ENCODE peak calls at places on chromosomes 1 and 21, in six cellular contexts. One of them, this sample, is unnamed.
A peak's percentile ranks its signal among the peaks of the same experiment; 100 is the strongest.

GRCh38 chr1:227253065-227253464 is 65.2 kb downstream of the CDC42BPA start:
- DNase-seq in GM12878: no peak
- DNase-seq in A549: no peak
- DNase-seq in K562: no peak
- DNase-seq in H1: no peak
- DNase-seq in HepG2: no peak
- DNase-seq in this sample: no peak

GRCh38 chr1:38670544-38671122 is 188.9 kb downstream of the RRAGC start:
- DNase-seq in HepG2: no peak
- DNase-seq in H1: no peak
- DNase-seq in A549: no peak
- DNase-seq in GM12878: no peak
- DNase-seq in K562: no peak
- DNase-seq in this sample: no peak

GRCh38 chr1:30335997-30336390 is 387.4 kb downstream of the MATN1 start:
- DNase-seq in HepG2: no peak
- DNase-seq in H1: no peak
- DNase-seq in A549: no peak
- DNase-seq in K562: no peak
- DNase-seq in GM12878: no peak
- DNase-seq in this sample: no peak

GRCh38 chr21:44867999-44868700 is 5.3 kb downstream of the PTTG1IP start:
- DNase-seq in HepG2: no peak
- DNase-seq in K562: no peak
- DNase-seq in H1: no peak
- DNase-seq in A549: no peak
- DNase-seq in GM12878: no peak
- DNase-seq in this sample: no peak

GRCh38 chr1:151534662-151535278 is 5.3 kb upstream of the TUFT1 start:
- DNase-seq in H1: no peak
- DNase-seq in GM12878: no peak
- DNase-seq in A549: peak; percentile 77
- DNase-seq in K562: peak; percentile 80
- DNase-seq in HepG2: peak; percentile 53
- DNase-seq in this sample: peak; percentile 81

GRCh38 chr1:150106331-150106730 is 38.8 kb downstream of the VPS45 start:
- DNase-seq in A549: no peak
- DNase-seq in GM12878: no peak
- DNase-seq in K562: no peak
- DNase-seq in H1: no peak
- DNase-seq in HepG2: no peak
- DNase-seq in this sample: no peak

GRCh38 chr1:113793878-113794834 is 18.1 kb downstream of the RSBN1 start:
- DNase-seq in H1: no peak
- DNase-seq in K562: no peak
- DNase-seq in HepG2: no peak
- DNase-seq in A549: peak; percentile 13
- DNase-seq in GM12878: no peak
- DNase-seq in this sample: no peak

GRCh38 chr1:182367928-182368327 is 23.7 kb downstream of the GLUL start:
- DNase-seq in A549: no peak
- DNase-seq in HepG2: no peak
- DNase-seq in GM12878: no peak
- DNase-seq in K562: no peak
- DNase-seq in H1: no peak
- DNase-seq in this sample: no peak

GRCh38 chr1:172745014-172745413 is 86.1 kb downstream of the FASLG start:
- DNase-seq in GM12878: peak; percentile 79
- DNase-seq in A549: peak; percentile 79
- DNase-seq in K562: peak; percentile 37
- DNase-seq in H1: no peak
- DNase-seq in HepG2: peak; percentile 52
- DNase-seq in this sample: peak; percentile 22

GRCh38 chr1:71964188-71964587 is 318.2 kb downstream of the NEGR1 start:
- DNase-seq in K562: no peak
- DNase-seq in GM12878: no peak
- DNase-seq in A549: no peak
- DNase-seq in HepG2: no peak
- DNase-seq in H1: peak; percentile 7
- DNase-seq in this sample: no peak

GRCh38 chr1:18537386-18538306 is 56.9 kb downstream of the KLHDC7A start:
- DNase-seq in HepG2: no peak
- DNase-seq in A549: no peak
- DNase-seq in GM12878: no peak
- DNase-seq in K562: no peak
- DNase-seq in H1: no peak
- DNase-seq in this sample: no peak

GRCh38 chr1:28602536-28603439 is 10.7 kb downstream of the RAB42 start:
- DNase-seq in A549: peak; percentile 70
- DNase-seq in GM12878: no peak
- DNase-seq in HepG2: peak; percentile 81
- DNase-seq in H1: no peak
- DNase-seq in K562: peak; percentile 68
- DNase-seq in this sample: peak; percentile 80

DNA sequence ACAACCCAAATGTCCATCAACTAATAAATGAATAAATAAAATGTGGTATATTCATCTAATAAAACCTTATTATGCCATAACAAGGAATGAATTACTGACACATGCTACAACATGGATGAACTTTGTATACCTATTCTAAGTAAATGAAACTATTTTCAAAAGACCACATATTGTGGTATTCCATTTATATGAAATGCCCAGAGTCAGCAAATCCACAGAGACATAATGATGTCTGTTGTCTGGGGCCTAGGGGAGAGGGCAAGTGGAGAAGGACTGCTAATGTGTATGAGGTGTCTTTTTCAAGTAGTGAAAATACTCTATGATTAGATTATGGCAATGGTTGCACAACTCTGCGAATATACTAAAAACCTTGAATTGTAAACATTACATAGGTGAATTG is 464.1 kb downstream of the NUF2 start:
- DNase-seq in HepG2: no peak
- DNase-seq in GM12878: no peak
- DNase-seq in H1: no peak
- DNase-seq in A549: no peak
- DNase-seq in K562: no peak
- DNase-seq in this sample: no peak
- H3K4me2 ChIP-seq in HepG2: no peak overlapping the region
- H3K4me2 ChIP-seq in GM12878: no peak overlapping the region
- H3K4me2 ChIP-seq in H1: no peak overlapping the region
- H3K4me2 ChIP-seq in A549: no peak overlapping the region
- H3K4me2 ChIP-seq in K562: no peak overlapping the region
- H3K4me2 ChIP-seq in this sample: no peak overlapping the region

DNA sequence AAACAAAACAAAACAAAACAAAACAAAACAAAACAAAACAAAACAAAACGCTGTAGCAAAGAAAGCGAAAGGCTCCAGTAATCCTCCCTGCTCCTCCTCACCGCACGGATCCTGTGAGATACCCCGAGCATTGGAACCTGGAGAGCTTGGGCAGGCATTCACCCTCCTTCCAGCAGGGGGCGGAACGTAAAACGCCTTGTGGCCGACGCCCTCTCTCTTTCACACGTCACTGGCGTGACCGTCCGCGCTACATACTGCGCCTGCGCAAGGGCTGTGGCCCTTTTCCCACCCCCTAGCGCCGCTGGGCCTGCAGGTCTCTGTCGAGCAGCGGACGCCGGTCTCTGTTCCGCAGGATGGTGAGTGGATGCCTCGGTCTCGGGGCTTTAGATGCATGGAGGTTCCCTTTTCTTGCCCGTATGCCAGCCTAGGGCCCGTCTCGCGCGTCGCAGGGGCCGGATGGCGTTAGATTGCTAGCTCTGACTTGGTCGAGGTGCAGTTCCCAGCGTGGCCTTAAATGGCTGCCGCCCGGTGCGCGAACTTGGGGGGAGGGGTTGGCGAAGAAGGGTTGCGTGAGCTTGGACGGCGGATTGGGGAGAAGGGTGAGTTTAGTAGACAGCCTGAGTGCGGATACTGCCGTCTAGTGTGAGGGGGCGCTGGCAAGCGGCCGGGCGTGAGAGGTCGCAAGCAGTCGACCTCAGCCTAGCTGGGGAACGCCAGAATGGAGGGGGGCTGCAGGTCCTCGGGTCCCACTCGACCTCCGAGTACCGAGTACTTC is at the start of gene RPL5:
- DNase-seq in A549: peak; percentile 97
- DNase-seq in HepG2: peak; percentile 94
- DNase-seq in GM12878: peak; percentile 96
- DNase-seq in H1: peak; percentile 95
- DNase-seq in K562: peak; percentile 96
- DNase-seq in this sample: peak; percentile 95
- TF ChIP-seq EP300 in A549: no peak
- TF ChIP-seq EP300 in HepG2: peak; percentile 32
- TF ChIP-seq EP300 in GM12878: peak; percentile 29
- TF ChIP-seq EP300 in H1: no peak
- TF ChIP-seq EP300 in K562: peak; percentile 48
- TF ChIP-seq EP300 in this sample: no peak

DNA sequence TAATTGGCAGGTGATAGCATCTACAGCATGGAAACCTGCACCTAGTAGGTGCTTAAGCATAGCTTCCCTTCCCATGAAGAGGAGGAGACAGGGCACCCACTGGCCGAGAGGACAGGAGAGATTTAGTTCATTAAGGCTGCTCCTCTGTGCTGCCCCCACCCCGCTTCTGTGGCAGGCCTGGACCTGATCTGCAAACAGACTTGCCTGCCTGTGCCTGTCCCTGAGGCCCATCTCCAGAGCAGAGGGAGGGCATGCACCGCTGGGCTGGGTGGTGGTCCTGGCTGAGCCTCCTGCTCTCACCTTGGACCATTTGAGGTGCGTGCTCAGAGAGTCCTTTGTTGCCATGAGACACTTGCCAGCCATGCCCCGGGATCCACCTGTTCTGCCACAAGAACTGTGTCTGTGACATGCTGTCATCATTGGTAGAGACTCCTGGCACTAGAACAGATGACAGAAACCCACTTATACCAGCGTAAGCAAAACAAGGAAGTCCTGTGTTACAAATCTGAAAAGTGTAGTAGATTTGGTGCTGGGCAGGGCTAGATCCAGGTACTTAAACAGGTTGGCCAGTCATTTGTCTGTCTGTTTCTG is 55.5 kb downstream of the PTPRF start:
- DNase-seq in HepG2: no peak
- DNase-seq in GM12878: no peak
- DNase-seq in K562: no peak
- DNase-seq in H1: no peak
- DNase-seq in A549: no peak
- DNase-seq in this sample: no peak
- H3K27ac ChIP-seq in HepG2: no peak overlapping the region
- H3K27ac ChIP-seq in GM12878: no peak overlapping the region
- H3K27ac ChIP-seq in K562: no peak overlapping the region
- H3K27ac ChIP-seq in H1: no peak overlapping the region
- H3K27ac ChIP-seq in A549: no peak overlapping the region
- H3K27ac ChIP-seq in this sample: no peak overlapping the region

DNA sequence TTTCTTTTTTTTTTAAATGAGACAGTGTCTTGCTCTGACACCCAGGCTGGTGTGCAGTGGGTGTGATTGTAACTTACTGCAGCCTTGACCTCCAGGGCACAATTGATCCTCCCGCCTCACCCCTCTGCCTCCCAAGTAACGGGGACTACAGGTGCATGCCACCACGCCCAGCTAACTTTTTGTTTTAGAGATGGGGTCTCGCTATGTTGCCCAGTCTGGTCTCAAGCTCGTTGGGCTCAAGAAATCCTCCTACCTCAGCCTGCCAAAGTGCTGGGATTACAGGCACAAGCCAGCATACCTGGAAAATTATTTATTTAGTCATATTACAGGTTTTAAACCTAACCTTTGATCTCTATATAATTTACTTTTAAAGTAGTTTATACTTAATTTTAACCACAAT is 13.4 kb downstream of the LRRC39 start:
- DNase-seq in HepG2: no peak
- DNase-seq in A549: no peak
- DNase-seq in K562: no peak
- DNase-seq in H1: no peak
- DNase-seq in GM12878: no peak
- DNase-seq in this sample: no peak
- H3K4me2 ChIP-seq in HepG2: no peak overlapping the region
- H3K4me2 ChIP-seq in A549: no peak overlapping the region
- H3K4me2 ChIP-seq in K562: no peak overlapping the region
- H3K4me2 ChIP-seq in H1: no peak overlapping the region
- H3K4me2 ChIP-seq in GM12878: no peak overlapping the region
- H3K4me2 ChIP-seq in this sample: no peak overlapping the region

GRCh38 chr21:45876381-45877159 is 105.0 kb upstream of the COL6A1 start:
- DNase-seq in K562: no peak
- DNase-seq in A549: no peak
- DNase-seq in HepG2: no peak
- DNase-seq in H1: no peak
- DNase-seq in GM12878: no peak
- DNase-seq in this sample: peak; percentile 90
- TF ChIP-seq EP300 in K562: no peak
- TF ChIP-seq EP300 in A549: no peak
- TF ChIP-seq EP300 in HepG2: no peak
- TF ChIP-seq EP300 in H1: no peak
- TF ChIP-seq EP300 in GM12878: no peak
- TF ChIP-seq EP300 in this sample: no peak

GRCh38 chr1:205678286-205679111 is 1.8 kb downstream of the SLC45A3 start:
- DNase-seq in HepG2: no peak
- DNase-seq in GM12878: no peak
- DNase-seq in H1: no peak
- DNase-seq in A549: no peak
- DNase-seq in K562: peak; percentile 88
- DNase-seq in this sample: no peak

GRCh38 chr1:205675247-205675646 is 5.1 kb downstream of the SLC45A3 start:
- DNase-seq in H1: no peak
- DNase-seq in HepG2: no peak
- DNase-seq in GM12878: no peak
- DNase-seq in K562: no peak
- DNase-seq in A549: no peak
- DNase-seq in this sample: no peak

GRCh38 chr1:205677152-205677551 is 3.2 kb downstream of the SLC45A3 start:
- DNase-seq in A549: no peak
- DNase-seq in HepG2: peak; percentile 48
- DNase-seq in GM12878: no peak
- DNase-seq in K562: no peak
- DNase-seq in H1: no peak
- DNase-seq in this sample: no peak

GRCh38 chr1:205676002-205676401 is 4.3 kb downstream of the SLC45A3 start:
- DNase-seq in H1: no peak
- DNase-seq in A549: no peak
- DNase-seq in HepG2: peak; percentile 78
- DNase-seq in K562: no peak
- DNase-seq in GM12878: no peak
- DNase-seq in this sample: no peak

GRCh38 chr1:205676597-205676996 is 3.7 kb downstream of the SLC45A3 start:
- DNase-seq in A549: no peak
- DNase-seq in H1: no peak
- DNase-seq in HepG2: no peak
- DNase-seq in K562: no peak
- DNase-seq in GM12878: no peak
- DNase-seq in this sample: no peak
- H3K27ac ChIP-seq in A549: no peak overlapping the region
- H3K27ac ChIP-seq in H1: no peak overlapping the region
- H3K27ac ChIP-seq in HepG2: peak overlapping the region; percentile 44
- H3K27ac ChIP-seq in K562: no peak overlapping the region
- H3K27ac ChIP-seq in GM12878: no peak overlapping the region
- H3K27ac ChIP-seq in this sample: no peak overlapping the region